ENCODE peak calls at places on chromosomes 13 and 19, in ten cellular contexts. R, G, M, D, O, S, Q, N, L and Z are unnamed samples.
A peak's percentile ranks its signal among the peaks of the same experiment; 100 is the strongest.

GRCh38 chr19:2015611-2015950 is at the start of gene BTBD2:
- DNase-seq in S (peak; percentile 73), R (peak; percentile 50), D (no peak), L (no peak), Q (peak; percentile 41), O (peak; percentile 62), N (peak; percentile 77), M (peak; percentile 59), G (peak; percentile 51), Z (no peak)

GRCh38 chr19:52336976-52337375 is 933 bp downstream of the ZNF610 start:
- DNase-seq in N (peak; percentile 11), G (no peak), L (no peak), D (no peak), S (no peak), R (no peak), O (no peak), Q (no peak), M (no peak), Z (no peak)

GRCh38 chr13:27182844-27183497 is 11.4 kb upstream of the USP12 start:
- DNase-seq in L (no peak), Q (peak; percentile 43), O (peak; percentile 69), G (no peak), D (peak; percentile 92), S (no peak), M (no peak), N (no peak), R (no peak), Z (no peak)

GRCh38 chr19:6587093-6587820 is 3.7 kb downstream of the CD70 start:
- DNase-seq in Q (no peak), M (no peak), L (no peak), N (peak; percentile 47), G (no peak), R (no peak), D (no peak), O (no peak), S (peak; percentile 75), Z (no peak)

GRCh38 chr13:44436589-44437337 is 63.1 kb downstream of the SERP2 start:
- DNase-seq in M (peak; percentile 93), N (peak; percentile 27), Q (peak; percentile 96), S (peak; percentile 66), L (no peak), G (peak; percentile 94), D (peak; percentile 93), O (peak; percentile 90), R (peak; percentile 98), Z (peak; percentile 80)

GRCh38 chr19:13090511-13091231 is 12.0 kb downstream of the LYL1 start:
- DNase-seq in D (no peak), G (no peak), Q (no peak), R (no peak), M (no peak), N (no peak), O (no peak), L (no peak), S (no peak), Z (no peak)

GRCh38 chr19:48113190-48113917 is 2.7 kb upstream of the PLA2G4C start:
- DNase-seq in R (no peak), M (no peak), Q (no peak), L (no peak), S (no peak), N (no peak), D (peak; percentile 44), O (no peak), G (no peak), Z (no peak)

GRCh38 chr19:42657551-42657950 is 62.8 kb upstream of the CEACAM8 start:
- DNase-seq in R (no peak), N (no peak), D (peak; percentile 2), G (no peak), Q (no peak), O (no peak), L (no peak), S (no peak), M (no peak), Z (no peak)

GRCh38 chr13:113929628-113930615 is 44.0 kb downstream of the C13orf46 start:
- DNase-seq in Q (peak; percentile 21), S (no peak), M (no peak), L (no peak), N (no peak), D (no peak), R (peak; percentile 15), O (peak; percentile 55), G (no peak), Z (no peak)

GRCh38 chr13:113926301-113926761 is 47.5 kb downstream of the C13orf46 start:
- DNase-seq in O (no peak), G (no peak), L (no peak), D (no peak), S (no peak), Q (peak; percentile 23), R (peak; percentile 9), N (no peak), M (no peak), Z (no peak)

GRCh38 chr13:113928701-113929627 is 44.9 kb downstream of the C13orf46 start:
- DNase-seq in D (no peak), N (no peak), S (no peak), M (no peak), G (no peak), L (no peak), O (peak; percentile 92), R (peak; percentile 83), Q (peak; percentile 87), Z (no peak)

GRCh38 chr13:113926951-113927660 is 46.8 kb downstream of the C13orf46 start:
- DNase-seq in G (no peak), S (no peak), O (peak; percentile 54), N (no peak), Q (peak; percentile 23), R (peak; percentile 13), D (no peak), L (no peak), M (no peak), Z (no peak)

GRCh38 chr13:113927661-113928581 is 46.0 kb downstream of the C13orf46 start:
- DNase-seq in M (no peak), G (no peak), S (no peak), L (no peak), N (no peak), R (peak; percentile 31), O (peak; percentile 79), Q (peak; percentile 32), D (peak; percentile 71), Z (no peak)
- H3K27ac ChIP-seq in M (no peak overlapping the region), G (peak overlapping the region; percentile 18), S (no peak overlapping the region), L (no peak overlapping the region), N (no peak overlapping the region), R (no peak overlapping the region), O (peak overlapping the region; percentile 86), Q (peak overlapping the region; percentile 61), D (no peak overlapping the region), Z (no peak overlapping the region)

GRCh38 chr19:17555929-17556813 is 722 bp downstream of the COLGALT1 start:
- DNase-seq in G (peak; percentile 88), Q (peak; percentile 69), D (peak; percentile 25), M (no peak), L (no peak), O (peak; percentile 77), S (peak; percentile 67), N (peak; percentile 41), R (peak; percentile 67), Z (peak; percentile 4)

GRCh38 chr19:17550076-17550667 is 5.3 kb upstream of the COLGALT1 start:
- DNase-seq in G (no peak), L (no peak), D (no peak), O (no peak), R (no peak), N (no peak), S (no peak), M (no peak), Q (no peak), Z (no peak)

GRCh38 chr19:17554968-17555479 is 425 bp upstream of the COLGALT1 start:
- DNase-seq in D (no peak), O (no peak), N (no peak), S (no peak), Q (no peak), L (no peak), G (no peak), R (no peak), M (no peak), Z (no peak)

GRCh38 chr19:17555480-17555928 is at the start of gene COLGALT1:
- DNase-seq in G (peak; percentile 100), M (peak; percentile 98), O (peak; percentile 99), N (peak; percentile 99), D (peak; percentile 95), R (peak; percentile 100), S (peak; percentile 100), Q (peak; percentile 100), L (peak; percentile 97), Z (peak; percentile 97)

DNA sequence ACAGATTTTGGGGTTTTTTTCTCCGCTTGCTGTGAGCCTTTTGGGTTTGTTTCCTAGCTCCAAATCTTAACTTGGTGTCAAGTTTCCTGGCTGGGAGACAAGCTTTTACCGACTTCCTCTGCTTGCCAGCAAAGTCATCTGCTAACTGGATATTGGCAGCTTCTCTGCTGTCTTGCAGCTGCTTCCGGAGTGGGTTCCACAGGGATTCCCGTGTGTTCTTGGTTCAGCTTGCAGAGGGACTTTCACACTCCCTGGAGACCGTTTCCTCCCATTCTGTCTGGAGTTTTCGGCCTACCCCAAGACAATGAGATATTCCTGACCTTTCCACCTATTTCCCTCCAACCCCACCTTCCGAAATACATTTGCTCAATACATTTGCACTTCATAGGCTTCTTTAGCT is 2.2 kb upstream of the COLGALT1 start:
- DNase-seq in Q (no peak), N (no peak), L (no peak), O (peak; percentile 65), R (peak; percentile 79), S (no peak), M (peak; percentile 41), D (peak; percentile 86), G (no peak), Z (peak; percentile 7)
- H3K27ac ChIP-seq in Q (peak overlapping the region; percentile 49), N (no peak overlapping the region), L (no peak overlapping the region), O (peak overlapping the region; percentile 68), R (peak overlapping the region; percentile 71), S (no peak overlapping the region), M (peak overlapping the region; percentile 91), D (peak overlapping the region; percentile 80), G (peak overlapping the region; percentile 31), Z (no peak overlapping the region)

GRCh38 chr19:33819496-33819874 is 22.8 kb downstream of the KCTD15 start:
- DNase-seq in R (no peak), D (no peak), M (no peak), L (no peak), G (no peak), N (no peak), O (no peak), S (no peak), Q (no peak), Z (no peak)
- H3K27ac ChIP-seq in R (peak overlapping the region; percentile 0), D (peak overlapping the region; percentile 44), M (peak overlapping the region; percentile 100), L (no peak overlapping the region), G (peak overlapping the region; percentile 91), N (no peak overlapping the region), O (peak overlapping the region; percentile 27), S (no peak overlapping the region), Q (peak overlapping the region; percentile 68), Z (peak overlapping the region; percentile 26)

DNA sequence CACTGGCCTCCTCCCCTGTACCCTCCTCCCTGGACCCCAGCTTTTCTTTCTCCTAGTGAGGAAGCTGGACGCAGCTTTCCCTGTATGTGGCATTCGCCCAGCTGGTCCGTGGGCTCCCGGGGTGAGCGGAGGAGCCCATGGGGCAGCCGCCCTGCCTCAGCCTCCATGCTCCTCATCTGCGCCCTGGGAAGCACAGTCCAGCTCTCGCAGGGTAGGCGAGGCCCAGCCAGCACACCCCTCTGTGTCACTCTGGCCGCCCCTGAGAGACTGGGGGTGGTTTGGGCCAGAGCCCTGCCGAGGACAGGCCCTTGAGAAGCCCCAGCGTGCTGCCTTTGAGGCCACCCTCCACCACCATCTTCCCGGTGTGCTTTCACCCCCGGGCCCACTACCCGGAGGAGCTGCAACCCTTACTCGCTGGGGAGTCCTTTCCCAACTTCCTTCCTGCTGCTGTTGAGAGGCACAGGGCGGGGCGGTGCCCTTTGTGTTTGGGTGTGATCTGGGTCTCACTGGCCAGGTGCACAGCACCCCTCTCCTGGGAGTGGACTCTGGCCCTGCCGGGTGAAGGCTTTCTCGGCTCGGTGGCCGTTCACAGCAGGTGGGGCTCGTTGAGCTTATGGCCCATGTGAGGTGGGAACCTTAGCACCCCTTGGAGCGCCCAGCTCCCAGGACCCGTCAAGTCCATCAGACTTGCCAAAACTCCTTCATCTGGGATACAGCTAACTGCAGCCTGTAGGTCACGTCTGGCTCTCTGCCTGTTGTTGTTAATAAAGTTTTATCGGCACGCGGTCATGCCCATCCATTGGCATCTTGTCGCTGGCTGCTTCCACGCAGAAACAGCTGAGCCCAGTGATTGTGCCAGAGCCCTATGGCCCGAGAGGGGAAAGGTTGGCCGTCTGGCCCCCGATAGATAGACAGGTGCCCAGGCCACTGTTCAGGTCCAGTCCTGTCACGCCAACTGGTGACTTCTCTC is 3.2 kb downstream of the NCLN start:
- DNase-seq in N (no peak), L (no peak), O (no peak), D (no peak), S (no peak), R (no peak), M (no peak), G (peak; percentile 75), Q (no peak), Z (no peak)
- H3K27ac ChIP-seq in N (no peak overlapping the region), L (no peak overlapping the region), O (no peak overlapping the region), D (no peak overlapping the region), S (no peak overlapping the region), R (peak overlapping the region; percentile 45), M (peak overlapping the region; percentile 87), G (peak overlapping the region; percentile 43), Q (peak overlapping the region; percentile 29), Z (no peak overlapping the region)